ENCODE peak calls at places on chromosomes 12 and 14, in eight cellular contexts. One of them, this sample, is unnamed.

GRCh38 chr12:103560604-103561101 is 26.4 kb upstream of the STAB2 start:
- DNase-seq in hepatocyte: peak
- DNase-seq in MM.1S: no peak
- DNase-seq in keratinocyte: peak
- DNase-seq in HCT116: peak
- DNase-seq in fibroblast of lung: peak
- DNase-seq in GM23338: no peak
- DNase-seq in PC-9: peak
- DNase-seq in this sample: no peak

GRCh38 chr12:9906888-9907287 is 25.3 kb downstream of the CLEC2A start:
- DNase-seq in MM.1S: no peak
- DNase-seq in GM23338: no peak
- DNase-seq in keratinocyte: no peak
- DNase-seq in HCT116: no peak
- DNase-seq in fibroblast of lung: peak
- DNase-seq in PC-9: no peak
- DNase-seq in hepatocyte: no peak
- DNase-seq in this sample: no peak

GRCh38 chr12:107092669-107093546 is 441 bp downstream of the CRY1 start:
- DNase-seq in keratinocyte: no peak
- DNase-seq in fibroblast of lung: peak
- DNase-seq in hepatocyte: peak
- DNase-seq in GM23338: peak
- DNase-seq in MM.1S: peak
- DNase-seq in PC-9: peak
- DNase-seq in HCT116: no peak
- DNase-seq in this sample: peak

GRCh38 chr14:75673345-75673744 is 12.3 kb downstream of the TTLL5 start:
- DNase-seq in MM.1S: no peak
- DNase-seq in PC-9: no peak
- DNase-seq in HCT116: no peak
- DNase-seq in hepatocyte: no peak
- DNase-seq in GM23338: no peak
- DNase-seq in keratinocyte: no peak
- DNase-seq in fibroblast of lung: no peak
- DNase-seq in this sample: no peak

GRCh38 chr12:105740337-105740736 is 398.4 kb downstream of the NUAK1 start:
- DNase-seq in fibroblast of lung: no peak
- DNase-seq in PC-9: no peak
- DNase-seq in hepatocyte: no peak
- DNase-seq in keratinocyte: no peak
- DNase-seq in MM.1S: no peak
- DNase-seq in GM23338: peak
- DNase-seq in HCT116: no peak
- DNase-seq in this sample: peak

GRCh38 chr12:44876554-44877275 is 600 bp upstream of the NELL2 start:
- DNase-seq in GM23338: peak
- DNase-seq in fibroblast of lung: peak
- DNase-seq in HCT116: no peak
- DNase-seq in MM.1S: peak
- DNase-seq in PC-9: no peak
- DNase-seq in keratinocyte: no peak
- DNase-seq in hepatocyte: peak
- DNase-seq in this sample: peak

GRCh38 chr12:39628836-39629235 is 9.2 kb upstream of the ABCD2 start:
- DNase-seq in HCT116: no peak
- DNase-seq in GM23338: no peak
- DNase-seq in MM.1S: peak
- DNase-seq in keratinocyte: no peak
- DNase-seq in hepatocyte: no peak
- DNase-seq in fibroblast of lung: no peak
- DNase-seq in PC-9: no peak
- DNase-seq in this sample: no peak

GRCh38 chr12:31368666-31369361 is 42.9 kb upstream of the SINHCAF start:
- DNase-seq in GM23338: peak
- DNase-seq in fibroblast of lung: no peak
- DNase-seq in HCT116: no peak
- DNase-seq in keratinocyte: no peak
- DNase-seq in PC-9: no peak
- DNase-seq in MM.1S: no peak
- DNase-seq in hepatocyte: peak
- DNase-seq in this sample: peak

GRCh38 chr14:58272589-58273372 is 25.6 kb upstream of the ARID4A start:
- DNase-seq in MM.1S: no peak
- DNase-seq in hepatocyte: peak
- DNase-seq in PC-9: no peak
- DNase-seq in GM23338: peak
- DNase-seq in HCT116: no peak
- DNase-seq in keratinocyte: no peak
- DNase-seq in fibroblast of lung: peak
- DNase-seq in this sample: peak

GRCh38 chr12:24756479-24757024 is 192.3 kb downstream of the BCAT1 start:
- DNase-seq in GM23338: no peak
- DNase-seq in hepatocyte: no peak
- DNase-seq in fibroblast of lung: peak
- DNase-seq in PC-9: no peak
- DNase-seq in MM.1S: no peak
- DNase-seq in keratinocyte: no peak
- DNase-seq in HCT116: no peak
- DNase-seq in this sample: no peak

GRCh38 chr14:77498120-77498979 is at the start of gene ISM2:
- DNase-seq in HCT116: no peak
- DNase-seq in keratinocyte: no peak
- DNase-seq in hepatocyte: peak
- DNase-seq in PC-9: no peak
- DNase-seq in MM.1S: peak
- DNase-seq in fibroblast of lung: peak
- DNase-seq in GM23338: peak
- DNase-seq in this sample: peak

GRCh38 chr12:24754690-24755638 is 193.9 kb downstream of the BCAT1 start:
- DNase-seq in MM.1S: no peak
- DNase-seq in hepatocyte: no peak
- DNase-seq in PC-9: no peak
- DNase-seq in GM23338: no peak
- DNase-seq in keratinocyte: peak
- DNase-seq in HCT116: no peak
- DNase-seq in fibroblast of lung: peak
- DNase-seq in this sample: no peak

GRCh38 chr14:56659361-56659760 is 79.8 kb downstream of the TMEM260 start:
- DNase-seq in HCT116: no peak
- DNase-seq in fibroblast of lung: no peak
- DNase-seq in hepatocyte: peak
- DNase-seq in PC-9: no peak
- DNase-seq in MM.1S: no peak
- DNase-seq in keratinocyte: no peak
- DNase-seq in GM23338: peak
- DNase-seq in this sample: peak

GRCh38 chr12:2640709-2641108 is 154.1 kb upstream of the FKBP4 start:
- DNase-seq in hepatocyte: peak
- DNase-seq in HCT116: peak
- DNase-seq in fibroblast of lung: peak
- DNase-seq in MM.1S: no peak
- DNase-seq in GM23338: no peak
- DNase-seq in keratinocyte: peak
- DNase-seq in PC-9: peak
- DNase-seq in this sample: peak

GRCh38 chr12:44694027-44694426 is 182.1 kb downstream of the NELL2 start:
- DNase-seq in hepatocyte: no peak
- DNase-seq in HCT116: no peak
- DNase-seq in PC-9: no peak
- DNase-seq in fibroblast of lung: no peak
- DNase-seq in GM23338: no peak
- DNase-seq in MM.1S: no peak
- DNase-seq in keratinocyte: no peak
- DNase-seq in this sample: no peak

GRCh38 chr12:47781479-47782371 is 8.7 kb downstream of the SLC48A1 start:
- DNase-seq in hepatocyte: no peak
- DNase-seq in PC-9: peak
- DNase-seq in HCT116: no peak
- DNase-seq in keratinocyte: peak
- DNase-seq in GM23338: no peak
- DNase-seq in MM.1S: no peak
- DNase-seq in fibroblast of lung: no peak
- DNase-seq in this sample: no peak

GRCh38 chr14:105844047-105844630 is 317.8 kb downstream of the TMEM121 start:
- DNase-seq in hepatocyte: no peak
- DNase-seq in MM.1S: no peak
- DNase-seq in GM23338: no peak
- DNase-seq in fibroblast of lung: no peak
- DNase-seq in keratinocyte: no peak
- DNase-seq in PC-9: no peak
- DNase-seq in HCT116: no peak
- DNase-seq in this sample: no peak

GRCh38 chr14:105021656-105022275 is 883 bp upstream of the CDCA4 start:
- DNase-seq in HCT116: peak
- DNase-seq in fibroblast of lung: peak
- DNase-seq in hepatocyte: peak
- DNase-seq in keratinocyte: no peak
- DNase-seq in MM.1S: peak
- DNase-seq in PC-9: peak
- DNase-seq in GM23338: peak
- DNase-seq in this sample: peak

GRCh38 chr14:60485600-60486251 is at the start of gene C14orf39:
- DNase-seq in PC-9: no peak
- DNase-seq in GM23338: peak
- DNase-seq in keratinocyte: no peak
- DNase-seq in fibroblast of lung: peak
- DNase-seq in hepatocyte: peak
- DNase-seq in HCT116: no peak
- DNase-seq in MM.1S: no peak
- DNase-seq in this sample: peak

GRCh38 chr14:23300687-23301223 is 1.9 kb downstream of the PPP1R3E start:
- DNase-seq in GM23338: peak
- DNase-seq in fibroblast of lung: peak
- DNase-seq in keratinocyte: no peak
- DNase-seq in PC-9: no peak
- DNase-seq in HCT116: no peak
- DNase-seq in hepatocyte: peak
- DNase-seq in MM.1S: no peak
- DNase-seq in this sample: no peak

GRCh38 chr14:33682746-33683145 is 268.1 kb downstream of the EGLN3 start:
- DNase-seq in fibroblast of lung: peak
- DNase-seq in keratinocyte: peak
- DNase-seq in HCT116: no peak
- DNase-seq in PC-9: no peak
- DNase-seq in MM.1S: no peak
- DNase-seq in GM23338: no peak
- DNase-seq in hepatocyte: no peak
- DNase-seq in this sample: no peak

GRCh38 chr12:52270541-52271070 is 3.8 kb upstream of the KRT86 start:
- DNase-seq in hepatocyte: no peak
- DNase-seq in fibroblast of lung: no peak
- DNase-seq in GM23338: no peak
- DNase-seq in PC-9: no peak
- DNase-seq in MM.1S: no peak
- DNase-seq in HCT116: no peak
- DNase-seq in keratinocyte: no peak
- DNase-seq in this sample: no peak

GRCh38 chr14:30600907-30601578 is 21.1 kb upstream of the SCFD1 start:
- DNase-seq in PC-9: no peak
- DNase-seq in GM23338: no peak
- DNase-seq in keratinocyte: no peak
- DNase-seq in HCT116: no peak
- DNase-seq in hepatocyte: no peak
- DNase-seq in MM.1S: no peak
- DNase-seq in fibroblast of lung: no peak
- DNase-seq in this sample: no peak

GRCh38 chr14:78970677-78971076 is 800.5 kb downstream of the NRXN3 start:
- DNase-seq in PC-9: no peak
- DNase-seq in HCT116: no peak
- DNase-seq in GM23338: no peak
- DNase-seq in hepatocyte: no peak
- DNase-seq in fibroblast of lung: peak
- DNase-seq in MM.1S: no peak
- DNase-seq in keratinocyte: no peak
- DNase-seq in this sample: peak

GRCh38 chr14:38255673-38256357 is at the start of gene CLEC14A:
- DNase-seq in keratinocyte: no peak
- DNase-seq in PC-9: no peak
- DNase-seq in GM23338: peak
- DNase-seq in HCT116: no peak
- DNase-seq in hepatocyte: peak
- DNase-seq in fibroblast of lung: peak
- DNase-seq in MM.1S: no peak
- DNase-seq in this sample: no peak
- TF ChIP-seq EZH2 in keratinocyte: no peak
- TF ChIP-seq EZH2 in PC-9: no peak
- TF ChIP-seq EZH2 in GM23338: peak
- TF ChIP-seq EZH2 in HCT116: no peak
- TF ChIP-seq EZH2 in hepatocyte: peak
- TF ChIP-seq EZH2 in fibroblast of lung: no peak
- TF ChIP-seq EZH2 in MM.1S: no peak
- TF ChIP-seq EZH2 in this sample: no peak

GRCh38 chr12:117158911-117159310 is 31.4 kb downstream of the FBXO21 start:
- DNase-seq in keratinocyte: no peak
- DNase-seq in HCT116: no peak
- DNase-seq in hepatocyte: peak
- DNase-seq in PC-9: peak
- DNase-seq in MM.1S: no peak
- DNase-seq in fibroblast of lung: peak
- DNase-seq in GM23338: no peak
- DNase-seq in this sample: no peak
- H3K27ac ChIP-seq in keratinocyte: no peak
- H3K27ac ChIP-seq in HCT116: no peak
- H3K27ac ChIP-seq in hepatocyte: peak
- H3K27ac ChIP-seq in PC-9: no peak
- H3K27ac ChIP-seq in MM.1S: no peak
- H3K27ac ChIP-seq in fibroblast of lung: no peak
- H3K27ac ChIP-seq in GM23338: no peak
- H3K27ac ChIP-seq in this sample: no peak

GRCh38 chr14:101836131-101836530 is 74.6 kb downstream of the PPP2R5C start:
- DNase-seq in GM23338: no peak
- DNase-seq in fibroblast of lung: peak
- DNase-seq in HCT116: no peak
- DNase-seq in MM.1S: no peak
- DNase-seq in PC-9: no peak
- DNase-seq in keratinocyte: no peak
- DNase-seq in hepatocyte: no peak
- DNase-seq in this sample: no peak
- H3K4me3 ChIP-seq in GM23338: no peak
- H3K4me3 ChIP-seq in fibroblast of lung: no peak
- H3K4me3 ChIP-seq in HCT116: no peak
- H3K4me3 ChIP-seq in MM.1S: no peak
- H3K4me3 ChIP-seq in PC-9: no peak
- H3K4me3 ChIP-seq in keratinocyte: no peak
- H3K4me3 ChIP-seq in hepatocyte: no peak
- H3K4me3 ChIP-seq in this sample: no peak

DNA sequence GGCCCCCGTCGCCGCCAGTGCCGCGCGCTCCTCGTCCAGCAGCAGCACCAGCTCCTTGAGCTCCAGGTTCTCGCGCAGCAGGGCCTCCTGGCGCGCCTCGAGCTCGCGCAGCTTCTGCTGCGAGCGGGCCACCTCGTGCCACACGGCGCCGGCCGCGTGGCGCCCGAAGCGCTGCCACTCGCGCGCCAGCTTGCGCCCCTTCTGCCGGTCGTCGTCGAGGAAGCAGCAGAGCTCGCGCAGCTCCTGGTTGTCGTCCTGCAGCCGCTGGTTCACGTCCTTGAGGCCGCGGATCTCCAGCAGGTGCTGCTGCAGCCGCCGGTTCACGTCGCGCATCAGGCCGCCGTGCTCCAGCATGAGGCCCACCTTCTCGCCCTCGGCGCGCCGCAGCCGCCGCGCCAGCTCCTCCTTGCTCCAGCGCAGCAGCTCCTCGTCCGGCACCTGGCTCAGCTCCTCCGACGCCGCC is 505 bp downstream of the CCDC85C start:
- DNase-seq in keratinocyte: no peak
- DNase-seq in fibroblast of lung: peak
- DNase-seq in MM.1S: no peak
- DNase-seq in HCT116: no peak
- DNase-seq in PC-9: no peak
- DNase-seq in hepatocyte: peak
- DNase-seq in GM23338: peak
- DNase-seq in this sample: peak
- TF ChIP-seq EZH2 in keratinocyte: no peak
- TF ChIP-seq EZH2 in fibroblast of lung: no peak
- TF ChIP-seq EZH2 in MM.1S: no peak
- TF ChIP-seq EZH2 in HCT116: no peak
- TF ChIP-seq EZH2 in PC-9: no peak
- TF ChIP-seq EZH2 in hepatocyte: no peak
- TF ChIP-seq EZH2 in GM23338: no peak
- TF ChIP-seq EZH2 in this sample: no peak